ENCODE peak calls at places on chromosomes 16 and 17, in seven cellular contexts. One of them, this sample, is unnamed.

GRCh38 chr17:1724351-1724868 is at the start of gene WDR81:
- DNase-seq in sigmoid colon: peak
- DNase-seq in SW480: peak
- DNase-seq in PC-9: peak
- DNase-seq in non-pigmented ciliary epithelial cell: no peak
- DNase-seq in KBM-7: peak
- DNase-seq in HT-29: peak
- DNase-seq in this sample: peak

GRCh38 chr17:31721291-31722025 is 137.6 kb downstream of the COPRS start:
- DNase-seq in KBM-7: no peak
- DNase-seq in sigmoid colon: no peak
- DNase-seq in non-pigmented ciliary epithelial cell: no peak
- DNase-seq in SW480: no peak
- DNase-seq in PC-9: no peak
- DNase-seq in HT-29: no peak
- DNase-seq in this sample: no peak

GRCh38 chr16:16022683-16023064 is 73.3 kb downstream of the ABCC1 start:
- DNase-seq in sigmoid colon: no peak
- DNase-seq in PC-9: no peak
- DNase-seq in non-pigmented ciliary epithelial cell: no peak
- DNase-seq in HT-29: no peak
- DNase-seq in SW480: no peak
- DNase-seq in KBM-7: no peak
- DNase-seq in this sample: no peak

GRCh38 chr17:65664296-65664695 is 102.8 kb upstream of the AXIN2 start:
- DNase-seq in SW480: no peak
- DNase-seq in KBM-7: no peak
- DNase-seq in HT-29: no peak
- DNase-seq in non-pigmented ciliary epithelial cell: no peak
- DNase-seq in PC-9: no peak
- DNase-seq in sigmoid colon: no peak
- DNase-seq in this sample: no peak

GRCh38 chr17:2023692-2024571 is 1.2 kb downstream of the RTN4RL1 start:
- DNase-seq in SW480: no peak
- DNase-seq in non-pigmented ciliary epithelial cell: no peak
- DNase-seq in PC-9: peak
- DNase-seq in sigmoid colon: peak
- DNase-seq in KBM-7: peak
- DNase-seq in HT-29: no peak
- DNase-seq in this sample: peak

GRCh38 chr16:74309789-74310781 is 13.5 kb downstream of the PSMD7 start:
- DNase-seq in SW480: peak
- DNase-seq in sigmoid colon: no peak
- DNase-seq in non-pigmented ciliary epithelial cell: no peak
- DNase-seq in HT-29: peak
- DNase-seq in KBM-7: peak
- DNase-seq in PC-9: peak
- DNase-seq in this sample: peak

GRCh38 chr16:85238233-85238647 is 126.0 kb upstream of the CIBAR2 start:
- DNase-seq in non-pigmented ciliary epithelial cell: no peak
- DNase-seq in SW480: no peak
- DNase-seq in sigmoid colon: peak
- DNase-seq in HT-29: no peak
- DNase-seq in KBM-7: no peak
- DNase-seq in PC-9: no peak
- DNase-seq in this sample: no peak

GRCh38 chr17:50630524-50631194 is 4.0 kb upstream of the ABCC3 start:
- DNase-seq in HT-29: peak
- DNase-seq in PC-9: peak
- DNase-seq in SW480: peak
- DNase-seq in KBM-7: peak
- DNase-seq in sigmoid colon: no peak
- DNase-seq in non-pigmented ciliary epithelial cell: no peak
- DNase-seq in this sample: peak

GRCh38 chr16:22641030-22641671 is 130.5 kb downstream of the NPIPB5 start:
- DNase-seq in sigmoid colon: no peak
- DNase-seq in PC-9: peak
- DNase-seq in HT-29: peak
- DNase-seq in KBM-7: peak
- DNase-seq in SW480: peak
- DNase-seq in non-pigmented ciliary epithelial cell: no peak
- DNase-seq in this sample: peak

GRCh38 chr16:59201821-59202220 is 467.7 kb upstream of the GOT2 start:
- DNase-seq in HT-29: no peak
- DNase-seq in KBM-7: no peak
- DNase-seq in SW480: no peak
- DNase-seq in sigmoid colon: no peak
- DNase-seq in non-pigmented ciliary epithelial cell: no peak
- DNase-seq in PC-9: no peak
- DNase-seq in this sample: no peak

GRCh38 chr16:20023190-20023589 is 50.5 kb downstream of the GPR139 start:
- DNase-seq in KBM-7: peak
- DNase-seq in PC-9: no peak
- DNase-seq in sigmoid colon: no peak
- DNase-seq in non-pigmented ciliary epithelial cell: no peak
- DNase-seq in SW480: peak
- DNase-seq in HT-29: peak
- DNase-seq in this sample: no peak

GRCh38 chr16:76879420-76879819 is 311.6 kb upstream of the MON1B start:
- DNase-seq in SW480: no peak
- DNase-seq in KBM-7: no peak
- DNase-seq in PC-9: no peak
- DNase-seq in sigmoid colon: no peak
- DNase-seq in HT-29: no peak
- DNase-seq in non-pigmented ciliary epithelial cell: no peak
- DNase-seq in this sample: no peak

GRCh38 chr16:67252806-67253497 is 4.2 kb downstream of the SLC9A5 start:
- DNase-seq in KBM-7: no peak
- DNase-seq in sigmoid colon: peak
- DNase-seq in HT-29: no peak
- DNase-seq in PC-9: no peak
- DNase-seq in non-pigmented ciliary epithelial cell: no peak
- DNase-seq in SW480: no peak
- DNase-seq in this sample: no peak

GRCh38 chr16:49564577-49565224 is 191.1 kb downstream of the C16orf78 start:
- DNase-seq in SW480: no peak
- DNase-seq in sigmoid colon: no peak
- DNase-seq in HT-29: no peak
- DNase-seq in non-pigmented ciliary epithelial cell: no peak
- DNase-seq in PC-9: no peak
- DNase-seq in KBM-7: no peak
- DNase-seq in this sample: no peak

GRCh38 chr17:80644588-80644987 is 100.0 kb downstream of the RPTOR start:
- DNase-seq in PC-9: no peak
- DNase-seq in SW480: no peak
- DNase-seq in sigmoid colon: no peak
- DNase-seq in KBM-7: no peak
- DNase-seq in non-pigmented ciliary epithelial cell: no peak
- DNase-seq in HT-29: no peak
- DNase-seq in this sample: no peak

GRCh38 chr17:43545383-43545632 is 832 bp downstream of the ETV4 start:
- DNase-seq in non-pigmented ciliary epithelial cell: no peak
- DNase-seq in SW480: no peak
- DNase-seq in sigmoid colon: no peak
- DNase-seq in KBM-7: peak
- DNase-seq in HT-29: no peak
- DNase-seq in PC-9: no peak
- DNase-seq in this sample: peak

GRCh38 chr17:31824771-31825360 is 34.2 kb downstream of the COPRS start:
- DNase-seq in KBM-7: no peak
- DNase-seq in PC-9: no peak
- DNase-seq in SW480: no peak
- DNase-seq in HT-29: no peak
- DNase-seq in non-pigmented ciliary epithelial cell: no peak
- DNase-seq in sigmoid colon: no peak
- DNase-seq in this sample: no peak

GRCh38 chr17:27396941-27397340 is 59.3 kb upstream of the KSR1 start:
- DNase-seq in PC-9: no peak
- DNase-seq in SW480: no peak
- DNase-seq in non-pigmented ciliary epithelial cell: no peak
- DNase-seq in KBM-7: no peak
- DNase-seq in sigmoid colon: no peak
- DNase-seq in HT-29: no peak
- DNase-seq in this sample: peak

GRCh38 chr16:73000020-73000906 is 47.7 kb downstream of the ZFHX3 start:
- DNase-seq in PC-9: no peak
- DNase-seq in sigmoid colon: peak
- DNase-seq in non-pigmented ciliary epithelial cell: no peak
- DNase-seq in KBM-7: no peak
- DNase-seq in HT-29: peak
- DNase-seq in SW480: peak
- DNase-seq in this sample: peak

GRCh38 chr17:33523577-33523981 is 230.5 kb upstream of the ASIC2 start:
- DNase-seq in sigmoid colon: peak
- DNase-seq in PC-9: no peak
- DNase-seq in non-pigmented ciliary epithelial cell: no peak
- DNase-seq in KBM-7: no peak
- DNase-seq in SW480: no peak
- DNase-seq in HT-29: no peak
- DNase-seq in this sample: no peak

GRCh38 chr16:85137323-85138072 is 25.2 kb upstream of the CIBAR2 start:
- DNase-seq in non-pigmented ciliary epithelial cell: no peak
- DNase-seq in PC-9: peak
- DNase-seq in HT-29: peak
- DNase-seq in SW480: peak
- DNase-seq in KBM-7: no peak
- DNase-seq in sigmoid colon: peak
- DNase-seq in this sample: peak

GRCh38 chr16:83253526-83253925 is 554.3 kb upstream of the HSBP1 start:
- DNase-seq in PC-9: no peak
- DNase-seq in non-pigmented ciliary epithelial cell: no peak
- DNase-seq in sigmoid colon: no peak
- DNase-seq in HT-29: no peak
- DNase-seq in SW480: no peak
- DNase-seq in KBM-7: no peak
- DNase-seq in this sample: no peak

GRCh38 chr17:7445011-7445927 is at the start of gene CHRNB1:
- DNase-seq in SW480: peak
- DNase-seq in HT-29: peak
- DNase-seq in non-pigmented ciliary epithelial cell: no peak
- DNase-seq in sigmoid colon: peak
- DNase-seq in KBM-7: no peak
- DNase-seq in PC-9: peak
- DNase-seq in this sample: no peak

GRCh38 chr16:75460441-75460840 is 4.0 kb downstream of the TMEM170A start:
- DNase-seq in non-pigmented ciliary epithelial cell: no peak
- DNase-seq in KBM-7: no peak
- DNase-seq in HT-29: no peak
- DNase-seq in PC-9: no peak
- DNase-seq in sigmoid colon: no peak
- DNase-seq in SW480: no peak
- DNase-seq in this sample: no peak

GRCh38 chr17:12549499-12549901 is 116.2 kb upstream of the MYOCD start:
- DNase-seq in SW480: no peak
- DNase-seq in sigmoid colon: no peak
- DNase-seq in HT-29: no peak
- DNase-seq in non-pigmented ciliary epithelial cell: peak
- DNase-seq in PC-9: no peak
- DNase-seq in KBM-7: no peak
- DNase-seq in this sample: no peak

GRCh38 chr16:87369117-87369775 is 14.3 kb downstream of the FBXO31 start:
- DNase-seq in PC-9: no peak
- DNase-seq in HT-29: no peak
- DNase-seq in KBM-7: no peak
- DNase-seq in sigmoid colon: no peak
- DNase-seq in non-pigmented ciliary epithelial cell: no peak
- DNase-seq in SW480: no peak
- DNase-seq in this sample: no peak

GRCh38 chr17:52827526-52827925 is 669.0 kb upstream of the CA10 start:
- DNase-seq in SW480: no peak
- DNase-seq in HT-29: no peak
- DNase-seq in non-pigmented ciliary epithelial cell: no peak
- DNase-seq in PC-9: no peak
- DNase-seq in sigmoid colon: no peak
- DNase-seq in KBM-7: no peak
- DNase-seq in this sample: no peak

GRCh38 chr17:27762527-27763305 is 37.6 kb downstream of the NOS2 start:
- DNase-seq in HT-29: peak
- DNase-seq in non-pigmented ciliary epithelial cell: no peak
- DNase-seq in sigmoid colon: no peak
- DNase-seq in PC-9: no peak
- DNase-seq in SW480: no peak
- DNase-seq in KBM-7: peak
- DNase-seq in this sample: peak

GRCh38 chr17:1323336-1323735 is 43.9 kb downstream of the TRARG1 start:
- DNase-seq in SW480: no peak
- DNase-seq in HT-29: no peak
- DNase-seq in sigmoid colon: peak
- DNase-seq in non-pigmented ciliary epithelial cell: no peak
- DNase-seq in KBM-7: no peak
- DNase-seq in PC-9: no peak
- DNase-seq in this sample: peak

GRCh38 chr16:79897444-79898146 is 297.1 kb upstream of the MAF start:
- DNase-seq in sigmoid colon: no peak
- DNase-seq in non-pigmented ciliary epithelial cell: peak
- DNase-seq in HT-29: peak
- DNase-seq in PC-9: no peak
- DNase-seq in SW480: peak
- DNase-seq in KBM-7: no peak
- DNase-seq in this sample: no peak

GRCh38 chr17:75574404-75575093 is 13.1 kb upstream of the MYO15B start:
- DNase-seq in KBM-7: no peak
- DNase-seq in PC-9: no peak
- DNase-seq in sigmoid colon: peak
- DNase-seq in HT-29: no peak
- DNase-seq in non-pigmented ciliary epithelial cell: no peak
- DNase-seq in SW480: no peak
- DNase-seq in this sample: no peak

GRCh38 chr17:5785343-5785742 is 201.0 kb upstream of the NLRP1 start:
- DNase-seq in SW480: no peak
- DNase-seq in KBM-7: no peak
- DNase-seq in non-pigmented ciliary epithelial cell: no peak
- DNase-seq in sigmoid colon: no peak
- DNase-seq in HT-29: no peak
- DNase-seq in PC-9: no peak
- DNase-seq in this sample: no peak

GRCh38 chr16:5010576-5011329 is 23.0 kb downstream of the NAGPA start:
- DNase-seq in PC-9: no peak
- DNase-seq in sigmoid colon: no peak
- DNase-seq in KBM-7: no peak
- DNase-seq in non-pigmented ciliary epithelial cell: no peak
- DNase-seq in HT-29: no peak
- DNase-seq in SW480: no peak
- DNase-seq in this sample: no peak

GRCh38 chr16:58299757-58300349 is 5.0 kb upstream of the PRSS54 start:
- DNase-seq in non-pigmented ciliary epithelial cell: no peak
- DNase-seq in HT-29: peak
- DNase-seq in SW480: peak
- DNase-seq in KBM-7: peak
- DNase-seq in sigmoid colon: no peak
- DNase-seq in PC-9: peak
- DNase-seq in this sample: no peak